ENCODE peak calls at places on chromosomes 7 and 10, in nine cellular contexts. One of them, this sample, is unnamed.
A peak's percentile ranks its signal among the peaks of the same experiment; 100 is the strongest.

GRCh38 chr7:101164071-101164840 is 1.1 kb downstream of the VGF start:
- DNase-seq in MG63: peak; percentile 60
- DNase-seq in fibroblast of lung: peak; percentile 61
- DNase-seq in heart right ventricle: peak; percentile 29
- DNase-seq in gastrocnemius medialis: no peak
- DNase-seq in AG04449: no peak
- DNase-seq in cardiac muscle cell: peak; percentile 87
- DNase-seq in transverse colon: no peak
- DNase-seq in OCI-LY7: no peak
- DNase-seq in this sample: no peak

GRCh38 chr10:73886085-73886529 is 11.8 kb upstream of the CAMK2G start:
- DNase-seq in transverse colon: peak; percentile 72
- DNase-seq in MG63: peak; percentile 79
- DNase-seq in OCI-LY7: peak; percentile 84
- DNase-seq in fibroblast of lung: peak; percentile 86
- DNase-seq in heart right ventricle: peak; percentile 88
- DNase-seq in gastrocnemius medialis: peak; percentile 74
- DNase-seq in AG04449: no peak
- DNase-seq in cardiac muscle cell: peak; percentile 82
- DNase-seq in this sample: peak; percentile 43

GRCh38 chr10:129471447-129471846 is 4.4 kb downstream of the MGMT start:
- DNase-seq in cardiac muscle cell: no peak
- DNase-seq in AG04449: no peak
- DNase-seq in transverse colon: no peak
- DNase-seq in gastrocnemius medialis: no peak
- DNase-seq in MG63: no peak
- DNase-seq in heart right ventricle: no peak
- DNase-seq in OCI-LY7: no peak
- DNase-seq in fibroblast of lung: no peak
- DNase-seq in this sample: no peak

GRCh38 chr7:12436896-12437535 is 33.4 kb upstream of the VWDE start:
- DNase-seq in cardiac muscle cell: peak; percentile 47
- DNase-seq in MG63: peak; percentile 31
- DNase-seq in AG04449: no peak
- DNase-seq in OCI-LY7: peak; percentile 31
- DNase-seq in transverse colon: no peak
- DNase-seq in heart right ventricle: no peak
- DNase-seq in fibroblast of lung: peak; percentile 31
- DNase-seq in gastrocnemius medialis: no peak
- DNase-seq in this sample: peak; percentile 63

GRCh38 chr7:294440-295154 is 4.6 kb downstream of the FOXL3 start:
- DNase-seq in fibroblast of lung: no peak
- DNase-seq in MG63: no peak
- DNase-seq in cardiac muscle cell: no peak
- DNase-seq in heart right ventricle: no peak
- DNase-seq in AG04449: no peak
- DNase-seq in OCI-LY7: no peak
- DNase-seq in transverse colon: peak; percentile 51
- DNase-seq in gastrocnemius medialis: no peak
- DNase-seq in this sample: no peak

GRCh38 chr10:122018951-122019413 is 30.0 kb downstream of the TACC2 start:
- DNase-seq in cardiac muscle cell: no peak
- DNase-seq in gastrocnemius medialis: peak; percentile 72
- DNase-seq in OCI-LY7: no peak
- DNase-seq in MG63: no peak
- DNase-seq in AG04449: no peak
- DNase-seq in transverse colon: peak; percentile 74
- DNase-seq in fibroblast of lung: no peak
- DNase-seq in heart right ventricle: no peak
- DNase-seq in this sample: no peak

GRCh38 chr7:155255071-155255470 is 42.6 kb upstream of the INSIG1 start:
- DNase-seq in MG63: no peak
- DNase-seq in cardiac muscle cell: no peak
- DNase-seq in AG04449: no peak
- DNase-seq in gastrocnemius medialis: no peak
- DNase-seq in OCI-LY7: no peak
- DNase-seq in transverse colon: no peak
- DNase-seq in heart right ventricle: no peak
- DNase-seq in fibroblast of lung: no peak
- DNase-seq in this sample: no peak

GRCh38 chr7:55120074-55120473 is 101.3 kb downstream of the EGFR start:
- DNase-seq in OCI-LY7: no peak
- DNase-seq in fibroblast of lung: no peak
- DNase-seq in gastrocnemius medialis: no peak
- DNase-seq in cardiac muscle cell: no peak
- DNase-seq in transverse colon: no peak
- DNase-seq in heart right ventricle: no peak
- DNase-seq in AG04449: no peak
- DNase-seq in MG63: no peak
- DNase-seq in this sample: no peak

GRCh38 chr10:126245501-126245900 is 142.8 kb downstream of the ADAM12 start:
- DNase-seq in MG63: no peak
- DNase-seq in OCI-LY7: no peak
- DNase-seq in heart right ventricle: no peak
- DNase-seq in AG04449: no peak
- DNase-seq in cardiac muscle cell: no peak
- DNase-seq in gastrocnemius medialis: no peak
- DNase-seq in fibroblast of lung: no peak
- DNase-seq in transverse colon: no peak
- DNase-seq in this sample: no peak

GRCh38 chr7:34612671-34613070 is 45.3 kb upstream of the NPSR1 start:
- DNase-seq in MG63: no peak
- DNase-seq in OCI-LY7: no peak
- DNase-seq in AG04449: peak; percentile 3
- DNase-seq in gastrocnemius medialis: no peak
- DNase-seq in fibroblast of lung: no peak
- DNase-seq in cardiac muscle cell: peak; percentile 69
- DNase-seq in transverse colon: no peak
- DNase-seq in heart right ventricle: no peak
- DNase-seq in this sample: peak; percentile 2

GRCh38 chr7:142066536-142066935 is 45.0 kb upstream of the MGAM2 start:
- DNase-seq in fibroblast of lung: no peak
- DNase-seq in cardiac muscle cell: no peak
- DNase-seq in gastrocnemius medialis: no peak
- DNase-seq in transverse colon: no peak
- DNase-seq in heart right ventricle: no peak
- DNase-seq in MG63: no peak
- DNase-seq in OCI-LY7: no peak
- DNase-seq in AG04449: no peak
- DNase-seq in this sample: no peak
- H3K4me3 ChIP-seq in fibroblast of lung: no peak overlapping the region
- H3K4me3 ChIP-seq in cardiac muscle cell: no peak overlapping the region
- H3K4me3 ChIP-seq in gastrocnemius medialis: no peak overlapping the region
- H3K4me3 ChIP-seq in transverse colon: no peak overlapping the region
- H3K4me3 ChIP-seq in heart right ventricle: no peak overlapping the region
- H3K4me3 ChIP-seq in MG63: no peak overlapping the region
- H3K4me3 ChIP-seq in OCI-LY7: no peak overlapping the region
- H3K4me3 ChIP-seq in AG04449: no peak overlapping the region
- H3K4me3 ChIP-seq in this sample: no peak overlapping the region

DNA sequence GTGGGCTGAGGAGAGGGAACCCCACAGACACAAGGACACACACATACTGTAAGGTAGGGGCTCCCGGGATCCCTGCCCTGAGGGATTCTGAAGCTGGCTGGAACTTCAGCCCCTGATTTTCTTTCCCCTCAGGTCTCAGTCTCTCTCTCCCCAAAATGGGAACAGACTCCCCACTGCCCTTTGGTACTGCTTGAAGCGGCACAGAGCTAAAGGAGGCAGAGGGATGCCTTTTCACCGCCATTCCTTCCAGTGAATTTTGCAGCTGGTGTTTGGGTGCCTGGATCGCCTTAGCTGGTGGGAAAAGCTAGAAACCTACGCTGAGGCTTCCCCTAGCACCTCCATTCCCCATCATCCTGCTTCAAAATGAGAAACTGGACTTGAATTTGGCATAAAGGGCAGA is 2.7 kb upstream of the CUEDC2 start:
- DNase-seq in heart right ventricle: no peak
- DNase-seq in transverse colon: no peak
- DNase-seq in AG04449: no peak
- DNase-seq in gastrocnemius medialis: no peak
- DNase-seq in OCI-LY7: no peak
- DNase-seq in cardiac muscle cell: no peak
- DNase-seq in MG63: no peak
- DNase-seq in fibroblast of lung: no peak
- DNase-seq in this sample: no peak
- H3K4me3 ChIP-seq in heart right ventricle: peak overlapping the region; percentile 51
- H3K4me3 ChIP-seq in transverse colon: peak overlapping the region; percentile 28
- H3K4me3 ChIP-seq in AG04449: no peak overlapping the region
- H3K4me3 ChIP-seq in gastrocnemius medialis: no peak overlapping the region
- H3K4me3 ChIP-seq in OCI-LY7: no peak overlapping the region
- H3K4me3 ChIP-seq in cardiac muscle cell: no peak overlapping the region
- H3K4me3 ChIP-seq in MG63: no peak overlapping the region
- H3K4me3 ChIP-seq in fibroblast of lung: no peak overlapping the region
- H3K4me3 ChIP-seq in this sample: peak overlapping the region; percentile 29

GRCh38 chr7:16422917-16423316 is 1.6 kb upstream of the CRPPA start:
- DNase-seq in gastrocnemius medialis: no peak
- DNase-seq in transverse colon: no peak
- DNase-seq in cardiac muscle cell: no peak
- DNase-seq in OCI-LY7: no peak
- DNase-seq in AG04449: no peak
- DNase-seq in fibroblast of lung: no peak
- DNase-seq in heart right ventricle: no peak
- DNase-seq in MG63: no peak
- DNase-seq in this sample: no peak

GRCh38 chr7:16422100-16422430 is 727 bp upstream of the CRPPA start:
- DNase-seq in MG63: no peak
- DNase-seq in fibroblast of lung: peak; percentile 83
- DNase-seq in AG04449: no peak
- DNase-seq in cardiac muscle cell: peak; percentile 42
- DNase-seq in OCI-LY7: no peak
- DNase-seq in transverse colon: no peak
- DNase-seq in gastrocnemius medialis: no peak
- DNase-seq in heart right ventricle: no peak
- DNase-seq in this sample: peak; percentile 31

GRCh38 chr7:16420649-16421332 is 547 bp downstream of the CRPPA start:
- DNase-seq in transverse colon: peak; percentile 89
- DNase-seq in AG04449: no peak
- DNase-seq in cardiac muscle cell: peak; percentile 86
- DNase-seq in gastrocnemius medialis: peak; percentile 74
- DNase-seq in fibroblast of lung: peak; percentile 91
- DNase-seq in heart right ventricle: peak; percentile 90
- DNase-seq in OCI-LY7: no peak
- DNase-seq in MG63: peak; percentile 81
- DNase-seq in this sample: peak; percentile 56

GRCh38 chr7:16420329-16420648 is 1.0 kb downstream of the CRPPA start:
- DNase-seq in AG04449: no peak
- DNase-seq in fibroblast of lung: no peak
- DNase-seq in gastrocnemius medialis: no peak
- DNase-seq in OCI-LY7: no peak
- DNase-seq in transverse colon: no peak
- DNase-seq in heart right ventricle: no peak
- DNase-seq in cardiac muscle cell: no peak
- DNase-seq in MG63: no peak
- DNase-seq in this sample: no peak

DNA sequence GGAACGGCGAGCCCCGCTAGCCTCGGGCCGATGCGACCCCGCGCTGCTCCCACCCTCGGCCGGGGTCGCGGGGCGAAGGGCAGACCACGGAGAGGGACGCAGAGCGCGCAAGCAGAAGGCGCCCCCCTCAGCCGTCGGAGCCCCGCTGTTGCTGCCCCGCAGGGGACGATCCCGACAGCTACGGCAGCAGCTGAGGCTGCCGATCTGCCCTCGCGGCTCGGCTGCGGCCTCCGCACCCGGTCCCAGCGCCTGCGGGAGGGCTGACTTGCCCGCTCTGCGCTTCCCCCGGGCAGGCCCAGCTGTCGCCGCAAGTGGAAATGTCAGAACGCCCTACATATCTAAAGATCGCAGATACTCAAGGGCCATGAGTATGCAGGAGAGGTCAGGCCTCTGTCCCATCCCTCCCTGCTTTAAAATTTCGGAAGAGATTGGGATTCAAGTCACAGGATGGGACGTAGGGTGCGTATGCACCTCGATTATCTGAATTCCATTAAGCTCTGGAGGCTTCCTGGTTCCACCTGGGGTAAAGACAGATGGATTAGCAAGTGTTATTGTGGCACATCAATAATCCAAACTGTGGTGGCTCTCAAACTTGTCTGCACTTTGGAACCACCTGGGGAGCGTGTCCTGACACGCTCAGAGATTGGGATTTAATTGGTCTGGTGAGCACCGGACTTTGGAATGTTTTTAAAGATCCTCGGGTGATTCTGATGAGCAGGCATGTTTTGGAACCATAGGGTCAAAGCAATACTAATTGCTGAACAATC is at the start of gene CRPPA:
- DNase-seq in AG04449: no peak
- DNase-seq in OCI-LY7: no peak
- DNase-seq in transverse colon: peak; percentile 36
- DNase-seq in cardiac muscle cell: peak; percentile 59
- DNase-seq in gastrocnemius medialis: no peak
- DNase-seq in fibroblast of lung: peak; percentile 53
- DNase-seq in heart right ventricle: peak; percentile 21
- DNase-seq in MG63: peak; percentile 38
- DNase-seq in this sample: peak; percentile 19
- H3K4me3 ChIP-seq in AG04449: peak within 1 kb of the TSS; percentile 57
- H3K4me3 ChIP-seq in OCI-LY7: no peak within 1 kb of the TSS
- H3K4me3 ChIP-seq in transverse colon: peak within 1 kb of the TSS; percentile 69
- H3K4me3 ChIP-seq in cardiac muscle cell: peak within 1 kb of the TSS; percentile 43
- H3K4me3 ChIP-seq in gastrocnemius medialis: peak within 1 kb of the TSS; percentile 73
- H3K4me3 ChIP-seq in fibroblast of lung: peak within 1 kb of the TSS; percentile 53
- H3K4me3 ChIP-seq in heart right ventricle: peak within 1 kb of the TSS; percentile 77
- H3K4me3 ChIP-seq in MG63: peak within 1 kb of the TSS; percentile 46
- H3K4me3 ChIP-seq in this sample: peak within 1 kb of the TSS; percentile 52

DNA sequence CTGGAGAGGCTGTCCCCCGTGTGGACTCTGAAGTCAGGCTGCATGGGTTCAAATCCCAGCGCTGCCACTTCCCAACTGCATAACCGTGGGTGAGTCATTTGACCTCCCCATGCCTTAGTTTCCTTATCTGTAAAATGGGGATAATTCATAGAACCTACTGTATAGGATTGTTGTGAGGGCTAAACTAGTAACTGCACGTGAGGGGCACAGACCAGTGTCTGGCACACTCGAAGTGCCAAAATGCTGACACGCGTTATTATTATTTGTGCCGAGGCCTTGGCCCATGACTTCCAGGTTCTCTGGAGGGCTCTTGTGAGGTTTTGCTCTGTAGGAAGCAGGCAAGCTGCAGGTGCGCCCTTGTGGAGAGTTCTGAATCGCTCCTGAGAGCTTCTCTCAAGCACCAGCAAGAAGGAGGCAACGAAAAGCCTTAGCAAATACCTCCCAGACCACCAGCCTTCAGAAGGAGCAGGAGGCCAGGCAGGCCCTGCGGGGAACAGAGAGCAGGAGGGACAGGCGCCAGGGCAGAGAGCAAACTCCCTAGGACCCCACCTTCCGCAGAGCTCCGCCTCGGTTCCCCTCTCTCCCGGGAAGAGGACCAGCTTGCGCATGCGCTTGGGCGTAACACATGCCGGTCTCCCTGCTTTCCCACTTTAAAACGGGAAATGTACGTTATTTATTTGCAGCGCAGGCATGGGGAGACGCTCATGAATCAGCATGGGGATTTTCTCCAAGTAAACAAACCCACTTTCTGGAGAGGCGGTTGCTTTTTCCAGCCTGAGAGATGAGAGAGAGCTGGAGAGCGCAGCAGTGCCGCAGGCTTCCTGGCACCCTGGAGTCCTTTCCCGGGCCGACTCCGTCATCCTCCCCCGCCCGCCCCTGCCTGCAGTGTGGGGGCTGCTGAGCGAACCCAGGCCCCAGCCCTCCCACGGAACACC is 39.6 kb downstream of the SORCS3 start:
- DNase-seq in AG04449: no peak
- DNase-seq in OCI-LY7: no peak
- DNase-seq in transverse colon: no peak
- DNase-seq in MG63: peak; percentile 56
- DNase-seq in gastrocnemius medialis: no peak
- DNase-seq in heart right ventricle: no peak
- DNase-seq in cardiac muscle cell: peak; percentile 58
- DNase-seq in fibroblast of lung: no peak
- DNase-seq in this sample: no peak
- H3K4me3 ChIP-seq in AG04449: no peak overlapping the region
- H3K4me3 ChIP-seq in OCI-LY7: no peak overlapping the region
- H3K4me3 ChIP-seq in transverse colon: peak overlapping the region; percentile 9
- H3K4me3 ChIP-seq in MG63: peak overlapping the region; percentile 26
- H3K4me3 ChIP-seq in gastrocnemius medialis: no peak overlapping the region
- H3K4me3 ChIP-seq in heart right ventricle: peak overlapping the region; percentile 16
- H3K4me3 ChIP-seq in cardiac muscle cell: peak overlapping the region; percentile 26
- H3K4me3 ChIP-seq in fibroblast of lung: no peak overlapping the region
- H3K4me3 ChIP-seq in this sample: peak overlapping the region; percentile 17